ENCODE peak calls at places on chromosomes 12 and 14, in seven cellular contexts. One of them, this sample, is unnamed.

GRCh38 chr12:99259040-99259934 is 388.3 kb upstream of the GARIN6 start:
- DNase-seq in colonic mucosa: no peak
- DNase-seq in AG09309: no peak
- DNase-seq in HFFc6: no peak
- DNase-seq in fibroblast of lung: peak; percentile 29
- DNase-seq in Peyer's patch: no peak
- DNase-seq in transverse colon: no peak
- DNase-seq in this sample: no peak

GRCh38 chr12:1919763-1920162 is 1.3 kb upstream of the CACNA2D4 start:
- DNase-seq in colonic mucosa: no peak
- DNase-seq in AG09309: no peak
- DNase-seq in HFFc6: no peak
- DNase-seq in fibroblast of lung: no peak
- DNase-seq in Peyer's patch: no peak
- DNase-seq in transverse colon: no peak
- DNase-seq in this sample: no peak

GRCh38 chr12:93978553-93978952 is 169.8 kb upstream of the PLXNC1 start:
- DNase-seq in colonic mucosa: no peak
- DNase-seq in AG09309: peak; percentile 86
- DNase-seq in HFFc6: peak; percentile 86
- DNase-seq in fibroblast of lung: peak; percentile 78
- DNase-seq in Peyer's patch: no peak
- DNase-seq in transverse colon: no peak
- DNase-seq in this sample: no peak

GRCh38 chr14:79483472-79483871 is 727.8 kb downstream of the DIO2 start:
- DNase-seq in colonic mucosa: no peak
- DNase-seq in AG09309: peak; percentile 5
- DNase-seq in HFFc6: peak; percentile 1
- DNase-seq in fibroblast of lung: peak; percentile 86
- DNase-seq in Peyer's patch: no peak
- DNase-seq in transverse colon: no peak
- DNase-seq in this sample: no peak

GRCh38 chr12:129257526-129257925 is 404.2 kb downstream of the GLT1D1 start:
- DNase-seq in colonic mucosa: no peak
- DNase-seq in AG09309: no peak
- DNase-seq in HFFc6: no peak
- DNase-seq in fibroblast of lung: peak; percentile 63
- DNase-seq in Peyer's patch: no peak
- DNase-seq in transverse colon: no peak
- DNase-seq in this sample: no peak

GRCh38 chr12:97982684-97983083 is 520.1 kb downstream of the RMST start:
- DNase-seq in colonic mucosa: no peak
- DNase-seq in AG09309: no peak
- DNase-seq in HFFc6: no peak
- DNase-seq in fibroblast of lung: no peak
- DNase-seq in Peyer's patch: no peak
- DNase-seq in transverse colon: no peak
- DNase-seq in this sample: no peak

GRCh38 chr14:105290598-105291356 is 10.0 kb downstream of the BRF1 start:
- DNase-seq in colonic mucosa: no peak
- DNase-seq in AG09309: no peak
- DNase-seq in HFFc6: no peak
- DNase-seq in fibroblast of lung: no peak
- DNase-seq in Peyer's patch: no peak
- DNase-seq in transverse colon: no peak
- DNase-seq in this sample: no peak

GRCh38 chr12:9221476-9221875 is 13.3 kb upstream of the PZP start:
- DNase-seq in colonic mucosa: no peak
- DNase-seq in AG09309: no peak
- DNase-seq in HFFc6: no peak
- DNase-seq in fibroblast of lung: no peak
- DNase-seq in Peyer's patch: no peak
- DNase-seq in transverse colon: no peak
- DNase-seq in this sample: no peak

GRCh38 chr14:68651075-68651474 is 141.8 kb downstream of the ZFP36L1 start:
- DNase-seq in colonic mucosa: peak; percentile 9
- DNase-seq in AG09309: no peak
- DNase-seq in HFFc6: no peak
- DNase-seq in fibroblast of lung: no peak
- DNase-seq in Peyer's patch: no peak
- DNase-seq in transverse colon: no peak
- DNase-seq in this sample: no peak

GRCh38 chr12:119840617-119841016 is 36.5 kb downstream of the CIT start:
- DNase-seq in colonic mucosa: no peak
- DNase-seq in AG09309: no peak
- DNase-seq in HFFc6: no peak
- DNase-seq in fibroblast of lung: no peak
- DNase-seq in Peyer's patch: no peak
- DNase-seq in transverse colon: no peak
- DNase-seq in this sample: no peak

GRCh38 chr12:57604454-57605307 is at the start of gene DTX3:
- DNase-seq in colonic mucosa: peak; percentile 31
- DNase-seq in AG09309: no peak
- DNase-seq in HFFc6: no peak
- DNase-seq in fibroblast of lung: peak; percentile 38
- DNase-seq in Peyer's patch: peak; percentile 66
- DNase-seq in transverse colon: no peak
- DNase-seq in this sample: peak; percentile 42

GRCh38 chr12:118290130-118290529 is 82.6 kb downstream of the TAOK3 start:
- DNase-seq in colonic mucosa: no peak
- DNase-seq in AG09309: no peak
- DNase-seq in HFFc6: no peak
- DNase-seq in fibroblast of lung: peak; percentile 45
- DNase-seq in Peyer's patch: no peak
- DNase-seq in transverse colon: no peak
- DNase-seq in this sample: no peak

GRCh38 chr12:111160350-111161142 is 208.3 kb downstream of the PHETA1 start:
- DNase-seq in colonic mucosa: no peak
- DNase-seq in AG09309: no peak
- DNase-seq in HFFc6: no peak
- DNase-seq in fibroblast of lung: no peak
- DNase-seq in Peyer's patch: no peak
- DNase-seq in transverse colon: no peak
- DNase-seq in this sample: no peak

GRCh38 chr12:14774944-14775651 is 28.2 kb downstream of the WBP11 start:
- DNase-seq in colonic mucosa: peak; percentile 61
- DNase-seq in AG09309: peak; percentile 45
- DNase-seq in HFFc6: peak; percentile 54
- DNase-seq in fibroblast of lung: peak; percentile 44
- DNase-seq in Peyer's patch: peak; percentile 68
- DNase-seq in transverse colon: peak; percentile 59
- DNase-seq in this sample: peak; percentile 50

GRCh38 chr14:71319646-71320045 is 412.4 kb downstream of the PCNX1 start:
- DNase-seq in colonic mucosa: no peak
- DNase-seq in AG09309: no peak
- DNase-seq in HFFc6: peak; percentile 34
- DNase-seq in fibroblast of lung: no peak
- DNase-seq in Peyer's patch: no peak
- DNase-seq in transverse colon: no peak
- DNase-seq in this sample: no peak

GRCh38 chr12:3132636-3133409 is 55.6 kb downstream of the TSPAN9 start:
- DNase-seq in colonic mucosa: no peak
- DNase-seq in AG09309: no peak
- DNase-seq in HFFc6: peak; percentile 52
- DNase-seq in fibroblast of lung: peak; percentile 54
- DNase-seq in Peyer's patch: no peak
- DNase-seq in transverse colon: no peak
- DNase-seq in this sample: no peak

GRCh38 chr14:89180546-89180945 is 236.5 kb downstream of the FOXN3 start:
- DNase-seq in colonic mucosa: no peak
- DNase-seq in AG09309: no peak
- DNase-seq in HFFc6: no peak
- DNase-seq in fibroblast of lung: no peak
- DNase-seq in Peyer's patch: no peak
- DNase-seq in transverse colon: no peak
- DNase-seq in this sample: no peak

GRCh38 chr14:94173885-94174621 is at the start of gene PPP4R4:
- DNase-seq in colonic mucosa: peak; percentile 79
- DNase-seq in AG09309: no peak
- DNase-seq in HFFc6: peak; percentile 12
- DNase-seq in fibroblast of lung: peak; percentile 72
- DNase-seq in Peyer's patch: peak; percentile 91
- DNase-seq in transverse colon: peak; percentile 83
- DNase-seq in this sample: peak; percentile 86

GRCh38 chr14:75070383-75070782 is 942 bp downstream of the ZC2HC1C start:
- DNase-seq in colonic mucosa: no peak
- DNase-seq in AG09309: no peak
- DNase-seq in HFFc6: no peak
- DNase-seq in fibroblast of lung: no peak
- DNase-seq in Peyer's patch: no peak
- DNase-seq in transverse colon: peak; percentile 47
- DNase-seq in this sample: no peak

GRCh38 chr14:91888641-91889476 is 21.5 kb upstream of the TC2N start:
- DNase-seq in colonic mucosa: no peak
- DNase-seq in AG09309: no peak
- DNase-seq in HFFc6: no peak
- DNase-seq in fibroblast of lung: peak; percentile 28
- DNase-seq in Peyer's patch: no peak
- DNase-seq in transverse colon: no peak
- DNase-seq in this sample: no peak

DNA sequence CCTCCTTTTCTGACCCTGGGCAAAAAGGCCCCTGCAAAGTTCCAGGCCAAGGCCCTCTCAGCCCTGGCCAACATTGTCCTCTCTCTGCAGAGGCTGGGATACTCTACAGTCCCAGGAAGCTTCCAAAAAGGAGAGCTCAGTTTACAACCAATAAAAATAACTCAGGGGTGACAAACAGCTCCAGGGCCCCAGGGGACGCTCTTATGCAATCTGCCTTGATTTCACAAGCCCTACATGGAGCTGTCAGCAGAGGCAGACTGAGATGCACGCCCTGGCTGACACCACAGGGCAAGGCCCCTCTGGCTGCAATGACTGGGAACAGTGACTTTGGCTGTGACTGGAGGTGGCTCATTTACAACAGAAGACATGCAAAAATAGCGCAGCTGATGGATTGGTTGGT is 129.0 kb upstream of the MED13L start:
- DNase-seq in colonic mucosa: peak; percentile 77
- DNase-seq in AG09309: peak; percentile 91
- DNase-seq in HFFc6: peak; percentile 89
- DNase-seq in fibroblast of lung: no peak
- DNase-seq in Peyer's patch: peak; percentile 82
- DNase-seq in transverse colon: peak; percentile 69
- DNase-seq in this sample: peak; percentile 14
- TF ChIP-seq CTCF in colonic mucosa: no peak
- TF ChIP-seq CTCF in AG09309: peak; percentile 8
- TF ChIP-seq CTCF in HFFc6: peak; percentile 62
- TF ChIP-seq CTCF in fibroblast of lung: no peak
- TF ChIP-seq CTCF in Peyer's patch: no peak
- TF ChIP-seq CTCF in transverse colon: no peak
- TF ChIP-seq CTCF in this sample: no peak

DNA sequence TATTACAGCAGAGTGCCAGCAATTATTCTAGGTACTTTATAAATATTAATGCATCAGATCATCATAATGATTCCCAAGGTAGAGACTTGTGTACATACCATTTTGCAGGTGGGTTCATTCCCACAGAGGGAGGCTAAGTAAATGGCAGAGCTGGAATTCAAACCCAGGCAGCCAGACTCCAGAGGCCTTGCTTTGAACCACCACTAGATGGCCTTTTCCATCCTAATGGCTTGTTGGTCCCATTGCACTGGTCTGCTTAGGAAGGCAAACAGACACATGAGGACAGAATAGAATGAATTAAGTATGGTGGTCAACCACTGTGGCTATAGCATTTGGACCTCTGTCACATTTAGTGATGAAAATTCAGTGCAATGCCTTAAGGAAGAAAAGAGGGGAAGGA is 158.7 kb downstream of the METTL25 start:
- DNase-seq in colonic mucosa: no peak
- DNase-seq in AG09309: no peak
- DNase-seq in HFFc6: no peak
- DNase-seq in fibroblast of lung: no peak
- DNase-seq in Peyer's patch: no peak
- DNase-seq in transverse colon: no peak
- DNase-seq in this sample: peak; percentile 39
- TF ChIP-seq CTCF in colonic mucosa: peak; percentile 37
- TF ChIP-seq CTCF in AG09309: peak; percentile 52
- TF ChIP-seq CTCF in HFFc6: peak; percentile 47
- TF ChIP-seq CTCF in fibroblast of lung: peak; percentile 27
- TF ChIP-seq CTCF in Peyer's patch: no peak
- TF ChIP-seq CTCF in transverse colon: peak; percentile 30
- TF ChIP-seq CTCF in this sample: peak; percentile 50

DNA sequence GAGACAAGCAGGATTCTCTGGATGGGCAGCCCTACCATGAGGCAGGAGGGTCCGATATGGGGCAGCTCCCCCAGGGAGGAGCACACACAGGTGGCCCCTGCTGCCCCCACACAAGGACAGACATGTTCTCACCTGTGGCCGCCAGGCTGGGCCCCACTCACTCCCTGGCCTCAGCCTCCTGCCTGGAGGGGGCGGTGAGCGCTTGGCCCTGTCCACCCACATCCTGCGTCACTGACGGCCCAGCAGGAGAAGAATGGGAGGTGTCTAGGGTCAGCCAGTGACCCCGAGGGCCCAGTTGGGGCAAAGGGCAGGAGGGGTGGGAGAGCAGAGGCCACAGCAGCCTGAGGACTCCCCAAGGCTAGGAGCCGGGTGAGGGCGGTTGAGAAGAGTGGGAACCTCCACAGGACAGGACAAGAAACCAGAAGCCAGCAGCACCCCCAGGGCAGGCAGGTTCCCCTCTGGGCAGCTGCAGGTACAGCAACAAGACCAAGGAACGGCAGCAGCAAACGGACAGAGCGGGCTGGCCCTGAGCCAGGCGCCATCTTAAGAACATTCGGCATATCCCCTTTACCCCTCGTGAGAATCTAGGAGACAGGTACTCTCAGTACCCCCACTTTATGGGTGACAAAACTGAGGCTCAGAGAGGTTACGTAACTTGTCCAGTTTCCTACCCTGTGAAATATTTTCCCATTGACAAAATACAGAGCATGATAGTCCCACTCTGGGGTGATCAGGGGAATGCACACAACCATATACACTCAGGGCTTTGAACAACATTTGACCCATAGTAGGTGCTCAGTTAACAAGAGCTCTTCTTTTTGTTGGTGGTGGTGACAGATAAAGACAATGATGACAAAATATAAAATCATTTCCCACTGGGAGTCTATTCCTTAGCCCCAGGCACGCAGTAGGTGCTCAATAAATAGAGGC is 74.3 kb downstream of the NCOR2 start:
- DNase-seq in colonic mucosa: no peak
- DNase-seq in AG09309: no peak
- DNase-seq in HFFc6: no peak
- DNase-seq in fibroblast of lung: no peak
- DNase-seq in Peyer's patch: no peak
- DNase-seq in transverse colon: no peak
- DNase-seq in this sample: no peak
- TF ChIP-seq CTCF in colonic mucosa: no peak
- TF ChIP-seq CTCF in AG09309: no peak
- TF ChIP-seq CTCF in HFFc6: no peak
- TF ChIP-seq CTCF in fibroblast of lung: no peak
- TF ChIP-seq CTCF in Peyer's patch: no peak
- TF ChIP-seq CTCF in transverse colon: no peak
- TF ChIP-seq CTCF in this sample: no peak

DNA sequence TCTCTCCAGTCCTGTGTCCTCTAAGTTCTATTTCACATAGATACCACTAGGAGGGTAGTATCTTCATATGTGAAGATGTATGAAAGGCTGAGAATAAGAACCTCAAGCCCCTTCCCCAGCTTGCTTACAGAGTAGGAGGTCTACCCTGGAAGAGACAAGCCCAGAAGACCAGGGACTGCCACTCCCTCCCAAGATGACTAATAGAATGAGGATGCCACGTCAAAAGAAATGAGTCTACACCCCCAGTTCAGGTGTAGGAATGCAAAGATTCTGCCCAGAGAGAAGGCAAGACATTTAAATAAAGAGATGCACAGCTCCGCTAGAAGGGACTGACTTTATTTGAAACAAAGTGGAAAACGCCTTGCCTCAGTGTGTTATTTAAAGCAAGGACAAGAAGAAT is 1006.0 kb upstream of the USP15 start:
- DNase-seq in colonic mucosa: no peak
- DNase-seq in AG09309: no peak
- DNase-seq in HFFc6: no peak
- DNase-seq in fibroblast of lung: no peak
- DNase-seq in Peyer's patch: no peak
- DNase-seq in transverse colon: no peak
- DNase-seq in this sample: no peak
- TF ChIP-seq CTCF in colonic mucosa: no peak
- TF ChIP-seq CTCF in AG09309: no peak
- TF ChIP-seq CTCF in HFFc6: no peak
- TF ChIP-seq CTCF in fibroblast of lung: no peak
- TF ChIP-seq CTCF in Peyer's patch: no peak
- TF ChIP-seq CTCF in transverse colon: no peak
- TF ChIP-seq CTCF in this sample: no peak

This sample was measured in Calu3.